ENCODE peak calls at places on chromosomes 11 and 22, in four cellular contexts. L is mesothelial cell of epicardium, J is cardiac muscle cell, S is right lobe of liver. A is an unnamed sample.

GRCh38 chr11:6319001-6319878 is 1.1 kb downstream of the CAVIN3 start:
- DNase-seq in J (peak; percentile 63), L (peak; percentile 48), S (peak; percentile 59), A (no peak)

GRCh38 chr11:130846606-130847005 is 69.7 kb downstream of the SNX19 start:
- DNase-seq in J (no peak), L (no peak), S (no peak), A (no peak)

GRCh38 chr11:134069996-134070845 is 1.3 kb downstream of the JAM3 start:
- DNase-seq in J (no peak), S (no peak), L (no peak), A (no peak)

GRCh38 chr11:61947486-61948210 is 2.5 kb upstream of the BEST1 start:
- DNase-seq in J (peak; percentile 97), L (peak; percentile 83), S (peak; percentile 83), A (peak; percentile 51)

GRCh38 chr11:104792861-104793260 is 105.4 kb downstream of the CASP12 start:
- DNase-seq in L (no peak), J (peak; percentile 14), S (no peak), A (no peak)

GRCh38 chr11:109968299-109968698 is 124.9 kb upstream of the ZC3H12C start:
- DNase-seq in J (no peak), L (no peak), S (no peak), A (no peak)

GRCh38 chr11:77320351-77320750 is 18.9 kb upstream of the GDPD4 start:
- DNase-seq in S (no peak), L (no peak), J (no peak), A (no peak)

GRCh38 chr22:38760477-38761201 is 4.8 kb upstream of the SUN2 start:
- DNase-seq in S (no peak), J (peak; percentile 50), L (no peak), A (no peak)

GRCh38 chr11:5712507-5712906 is 22.9 kb downstream of the TRIM22 start:
- DNase-seq in L (no peak), J (peak; percentile 4), S (no peak), A (no peak)

GRCh38 chr11:69465236-69466000 is 16.0 kb upstream of the LINC01488 start:
- DNase-seq in J (no peak), L (no peak), S (peak; percentile 39), A (no peak)

GRCh38 chr11:77201991-77202841 is 74.2 kb downstream of the MYO7A start:
- DNase-seq in J (no peak), S (peak; percentile 52), L (peak; percentile 33), A (peak; percentile 7)

GRCh38 chr11:109884501-109884900 is 208.7 kb upstream of the ZC3H12C start:
- DNase-seq in L (no peak), J (no peak), S (no peak), A (no peak)

GRCh38 chr11:114282488-114282887 is 13.7 kb upstream of the NNMT start:
- DNase-seq in S (no peak), J (no peak), L (no peak), A (no peak)

GRCh38 chr22:37601540-37602442 is 6.8 kb upstream of the GGA1 start:
- DNase-seq in J (peak; percentile 75), L (no peak), S (no peak), A (no peak)

GRCh38 chr11:134587345-134587744 is 175.3 kb upstream of the B3GAT1 start:
- DNase-seq in S (no peak), J (no peak), L (no peak), A (no peak)

GRCh38 chr11:95547186-95547585 is 242.4 kb downstream of the FAM76B start:
- DNase-seq in S (no peak), J (no peak), L (no peak), A (no peak)

GRCh38 chr11:73152086-73152853 is 10.2 kb upstream of the FCHSD2 start:
- DNase-seq in L (no peak), J (no peak), S (no peak), A (no peak)

GRCh38 chr11:5524756-5525155 is 8.3 kb upstream of the UBQLNL start:
- DNase-seq in L (no peak), J (no peak), S (no peak), A (no peak)

GRCh38 chr11:44178381-44178780 is 82.9 kb downstream of the EXT2 start:
- DNase-seq in J (peak; percentile 49), L (no peak), S (no peak), A (no peak)

GRCh38 chr11:1392111-1392510 is 2.4 kb downstream of the BRSK2 start:
- DNase-seq in L (no peak), J (no peak), S (no peak), A (no peak)

GRCh38 chr11:74253361-74253760 is 58.1 kb downstream of the P4HA3 start:
- DNase-seq in J (no peak), L (no peak), S (no peak), A (no peak)

GRCh38 chr11:74248469-74248868 is 63.0 kb downstream of the P4HA3 start:
- DNase-seq in S (no peak), L (no peak), J (no peak), A (no peak)

DNA sequence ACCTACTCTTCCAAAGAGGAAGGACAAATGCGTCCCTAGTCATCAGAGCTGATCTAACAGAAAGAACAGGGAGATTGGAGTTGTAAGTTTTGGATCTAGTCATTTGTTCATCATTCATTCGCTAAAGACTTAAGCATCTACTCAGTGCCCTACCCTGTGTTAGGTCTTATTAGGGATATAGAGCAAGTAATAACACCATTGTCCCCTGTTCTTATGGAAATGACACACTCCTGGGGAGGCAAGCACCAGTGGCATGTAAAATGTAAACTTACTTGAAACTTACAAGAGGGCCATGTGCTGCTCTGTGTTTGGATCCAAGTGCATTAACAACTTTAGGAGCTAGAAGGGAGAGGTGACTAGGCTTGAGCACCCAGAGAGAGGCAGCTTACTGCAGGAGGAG is 61.9 kb downstream of the P4HA3 start:
- DNase-seq in S (no peak), L (no peak), J (no peak), A (no peak)
- TF ChIP-seq CTCF in S (no peak), L (no peak), J (no peak), A (no peak)

GRCh38 chr22:31945971-31946680 is 1.8 kb downstream of the YWHAH start:
- DNase-seq in S (no peak), L (no peak), J (peak; percentile 38), A (no peak)
- TF ChIP-seq CTCF in S (no peak), L (no peak), J (no peak), A (no peak)

GRCh38 chr22:47165338-47165931 is 403.0 kb downstream of the TBC1D22A start:
- DNase-seq in J (no peak), S (peak; percentile 37), L (no peak), A (no peak)
- TF ChIP-seq CTCF in J (no peak), S (no peak), L (no peak), A (no peak)

GRCh38 chr11:82174610-82175009 is 559.1 kb downstream of the FAM181B start:
- DNase-seq in S (no peak), L (no peak), J (no peak), A (no peak)
- TF ChIP-seq CTCF in S (no peak), L (peak; percentile 69), J (no peak), A (no peak)

GRCh38 chr22:20268350-20269012 is 363 bp upstream of the RTN4R start:
- DNase-seq in S (peak; percentile 73), J (peak; percentile 50), L (peak; percentile 83), A (peak; percentile 64)
- TF ChIP-seq CTCF in S (peak; percentile 61), J (peak; percentile 62), L (peak; percentile 65), A (no peak)

GRCh38 chr11:7690648-7691047 is 15.6 kb downstream of the OVCH2 start:
- DNase-seq in J (peak; percentile 23), S (no peak), L (no peak), A (no peak)
- TF ChIP-seq CTCF in J (no peak), S (no peak), L (no peak), A (no peak)

A was measured in activated B cell treated with CpG ODN at 0.5 μM for 24 hours.